ENCODE peak calls at places on chromosomes 4 and X, in four cellular contexts. One of them, this sample, is unnamed.

GRCh38 chr4:41535911-41536361 is 2.0 kb upstream of the LIMCH1 start:
- DNase-seq in HL-60: no peak
- DNase-seq in K562: no peak
- DNase-seq in GM12878: no peak
- DNase-seq in this sample: no peak

GRCh38 chr4:70365479-70365878 is 4.9 kb downstream of the SMR3A start:
- DNase-seq in HL-60: no peak
- DNase-seq in K562: no peak
- DNase-seq in GM12878: no peak
- DNase-seq in this sample: no peak

GRCh38 chr4:19402666-19403065 is 849.0 kb upstream of the SLIT2 start:
- DNase-seq in HL-60: no peak
- DNase-seq in K562: no peak
- DNase-seq in GM12878: no peak
- DNase-seq in this sample: no peak

GRCh38 chr4:5052424-5052702 is 1.1 kb downstream of the STK32B start:
- DNase-seq in HL-60: no peak
- DNase-seq in K562: no peak
- DNase-seq in GM12878: no peak
- DNase-seq in this sample: no peak

GRCh38 chr4:168618577-168619265 is 121.9 kb downstream of the PALLD start:
- DNase-seq in HL-60: no peak
- DNase-seq in K562: no peak
- DNase-seq in GM12878: no peak
- DNase-seq in this sample: no peak

GRCh38 chr4:63505714-63506460 is 903.4 kb downstream of the TECRL start:
- DNase-seq in HL-60: no peak
- DNase-seq in K562: no peak
- DNase-seq in GM12878: no peak
- DNase-seq in this sample: no peak

GRCh38 chrX:107025538-107025937 is 25.5 kb upstream of the MORC4 start:
- DNase-seq in HL-60: no peak
- DNase-seq in K562: peak
- DNase-seq in GM12878: no peak
- DNase-seq in this sample: no peak

GRCh38 chrX:9465380-9466114 is 689 bp downstream of the TBL1X start:
- DNase-seq in HL-60: no peak
- DNase-seq in K562: peak
- DNase-seq in GM12878: no peak
- DNase-seq in this sample: peak

GRCh38 chr4:169417629-169418282 is 147.0 kb upstream of the SH3RF1 start:
- DNase-seq in HL-60: no peak
- DNase-seq in K562: no peak
- DNase-seq in GM12878: no peak
- DNase-seq in this sample: no peak

GRCh38 chr4:186878203-186878800 is 154.6 kb upstream of the FAT1 start:
- DNase-seq in HL-60: no peak
- DNase-seq in K562: no peak
- DNase-seq in GM12878: no peak
- DNase-seq in this sample: no peak

GRCh38 chr4:168600796-168601583 is 104.1 kb downstream of the PALLD start:
- DNase-seq in HL-60: no peak
- DNase-seq in K562: no peak
- DNase-seq in GM12878: no peak
- DNase-seq in this sample: no peak

GRCh38 chr4:8560265-8561047 is 19.7 kb upstream of the GPR78 start:
- DNase-seq in HL-60: no peak
- DNase-seq in K562: no peak
- DNase-seq in GM12878: no peak
- DNase-seq in this sample: no peak

GRCh38 chr4:6633091-6633906 is 7.2 kb upstream of the MRFAP1 start:
- DNase-seq in HL-60: peak
- DNase-seq in K562: no peak
- DNase-seq in GM12878: no peak
- DNase-seq in this sample: no peak

GRCh38 chr4:7854697-7855370 is 84.8 kb downstream of the AFAP1 start:
- DNase-seq in HL-60: no peak
- DNase-seq in K562: no peak
- DNase-seq in GM12878: peak
- DNase-seq in this sample: no peak

GRCh38 chr4:33737721-33738120 is 2506.6 kb downstream of the ARAP2 start:
- DNase-seq in HL-60: no peak
- DNase-seq in K562: no peak
- DNase-seq in GM12878: no peak
- DNase-seq in this sample: no peak

GRCh38 chrX:39550795-39551361 is 546.9 kb downstream of the BCOR start:
- DNase-seq in HL-60: no peak
- DNase-seq in K562: peak
- DNase-seq in GM12878: no peak
- DNase-seq in this sample: no peak

GRCh38 chrX:141669689-141670088 is 28.9 kb downstream of the SPANXD start:
- DNase-seq in HL-60: no peak
- DNase-seq in K562: no peak
- DNase-seq in GM12878: no peak
- DNase-seq in this sample: no peak

GRCh38 chrX:136847874-136848273 is 32.7 kb downstream of the RBMX start:
- DNase-seq in HL-60: no peak
- DNase-seq in K562: no peak
- DNase-seq in GM12878: no peak
- DNase-seq in this sample: no peak

GRCh38 chr4:97691111-97691605 is 452.1 kb downstream of the STPG2 start:
- DNase-seq in HL-60: no peak
- DNase-seq in K562: no peak
- DNase-seq in GM12878: no peak
- DNase-seq in this sample: no peak

GRCh38 chr4:1279253-1279652 is 10.4 kb upstream of the MAEA start:
- DNase-seq in HL-60: no peak
- DNase-seq in K562: no peak
- DNase-seq in GM12878: no peak
- DNase-seq in this sample: no peak

GRCh38 chrX:77743720-77744119 is 42.3 kb downstream of the ATRX start:
- DNase-seq in HL-60: no peak
- DNase-seq in K562: no peak
- DNase-seq in GM12878: no peak
- DNase-seq in this sample: no peak

GRCh38 chr4:143352720-143353119 is 16.0 kb downstream of the GAB1 start:
- DNase-seq in HL-60: no peak
- DNase-seq in K562: no peak
- DNase-seq in GM12878: no peak
- DNase-seq in this sample: no peak

GRCh38 chr4:142954415-142954814 is 108.3 kb upstream of the INPP4B start:
- DNase-seq in HL-60: no peak
- DNase-seq in K562: no peak
- DNase-seq in GM12878: no peak
- DNase-seq in this sample: no peak

GRCh38 chrX:34810364-34810763 is 132.2 kb upstream of the FAM47B start:
- DNase-seq in HL-60: no peak
- DNase-seq in K562: no peak
- DNase-seq in GM12878: no peak
- DNase-seq in this sample: no peak

GRCh38 chr4:24405926-24406325 is 178.4 kb downstream of the DHX15 start:
- DNase-seq in HL-60: no peak
- DNase-seq in K562: no peak
- DNase-seq in GM12878: no peak
- DNase-seq in this sample: no peak

GRCh38 chrX:138875472-138875871 is 164.0 kb upstream of the FGF13 start:
- DNase-seq in HL-60: no peak
- DNase-seq in K562: no peak
- DNase-seq in GM12878: no peak
- DNase-seq in this sample: no peak

GRCh38 chr4:1728061-1728980 is 7.0 kb downstream of the TACC3 start:
- DNase-seq in HL-60: no peak
- DNase-seq in K562: no peak
- DNase-seq in GM12878: no peak
- DNase-seq in this sample: no peak

GRCh38 chr4:110510955-110511544 is 35.1 kb downstream of the ENPEP start:
- DNase-seq in HL-60: no peak
- DNase-seq in K562: peak
- DNase-seq in GM12878: no peak
- DNase-seq in this sample: no peak

GRCh38 chr4:60500860-60501259 is 699.3 kb upstream of the ADGRL3 start:
- DNase-seq in HL-60: no peak
- DNase-seq in K562: no peak
- DNase-seq in GM12878: no peak
- DNase-seq in this sample: no peak

GRCh38 chr4:8439914-8440490 is 521 bp downstream of the ACOX3 start:
- DNase-seq in HL-60: peak
- DNase-seq in K562: no peak
- DNase-seq in GM12878: no peak
- DNase-seq in this sample: no peak

GRCh38 chr4:23932935-23933334 is 43.1 kb upstream of the PPARGC1A start:
- DNase-seq in HL-60: no peak
- DNase-seq in K562: no peak
- DNase-seq in GM12878: no peak
- DNase-seq in this sample: no peak

GRCh38 chr4:70930530-70931256 is 28.5 kb downstream of the MOB1B start:
- DNase-seq in HL-60: no peak
- DNase-seq in K562: no peak
- DNase-seq in GM12878: no peak
- DNase-seq in this sample: no peak

GRCh38 chrX:84219551-84219950 is 31.6 kb upstream of the RPS6KA6 start:
- DNase-seq in HL-60: no peak
- DNase-seq in K562: no peak
- DNase-seq in GM12878: no peak
- DNase-seq in this sample: no peak

GRCh38 chr4:55635282-55635681 is 816 bp downstream of the NMU start:
- DNase-seq in HL-60: no peak
- DNase-seq in K562: peak
- DNase-seq in GM12878: no peak
- DNase-seq in this sample: no peak

DNA sequence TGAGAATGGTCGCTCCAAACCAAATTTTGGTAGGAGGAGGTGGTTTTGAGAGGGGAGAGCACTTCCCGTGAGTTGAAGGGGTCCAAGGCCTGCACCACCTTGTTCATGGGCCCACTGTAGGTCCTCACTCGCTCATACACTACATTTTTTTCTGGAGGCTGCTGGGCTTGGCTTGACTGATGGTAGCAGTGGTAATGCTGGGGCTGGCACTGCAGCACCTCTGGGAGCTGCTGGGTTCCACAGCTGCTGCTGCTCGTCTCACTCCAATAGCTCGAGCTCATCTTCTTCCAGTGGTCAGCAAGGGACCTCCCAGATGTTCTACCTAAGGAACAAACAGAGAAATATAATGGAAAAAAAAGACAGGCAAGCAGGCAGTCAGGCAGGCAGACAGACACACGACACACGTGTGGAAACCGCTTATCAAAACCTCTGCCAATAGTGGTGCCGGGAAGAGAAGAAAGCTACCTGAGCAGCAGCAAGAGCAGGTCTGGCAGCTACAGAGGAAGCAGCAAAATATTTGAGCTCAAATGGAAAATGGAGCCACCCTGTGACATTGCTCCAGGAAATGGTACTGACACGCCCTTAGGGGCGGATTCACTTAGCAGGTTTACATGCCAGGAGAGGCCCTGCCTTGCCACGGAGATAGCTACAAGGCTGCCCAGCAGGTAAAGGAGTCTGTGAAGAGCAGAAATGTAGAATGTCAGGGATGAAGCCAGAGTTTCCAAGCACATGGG is at the start of gene POF1B:
- DNase-seq in HL-60: no peak
- DNase-seq in K562: no peak
- DNase-seq in GM12878: peak
- DNase-seq in this sample: no peak
- TF ChIP-seq POLR2AphosphoS5 in HL-60: no peak
- TF ChIP-seq POLR2AphosphoS5 in K562: no peak
- TF ChIP-seq POLR2AphosphoS5 in GM12878: peak
- TF ChIP-seq POLR2AphosphoS5 in this sample: no peak

GRCh38 chr4:176259330-176260090 is 9.5 kb downstream of the ASB5 start:
- DNase-seq in HL-60: no peak
- DNase-seq in K562: no peak
- DNase-seq in GM12878: no peak
- DNase-seq in this sample: no peak
- TF ChIP-seq SPI1 in HL-60: no peak
- TF ChIP-seq SPI1 in K562: no peak
- TF ChIP-seq SPI1 in GM12878: no peak
- TF ChIP-seq SPI1 in this sample: no peak

GRCh38 chrX:42096262-42096939 is 173.0 kb upstream of the CASK start:
- DNase-seq in HL-60: no peak
- DNase-seq in K562: no peak
- DNase-seq in GM12878: no peak
- DNase-seq in this sample: no peak
- TF ChIP-seq POLR2AphosphoS5 in HL-60: no peak
- TF ChIP-seq POLR2AphosphoS5 in K562: no peak
- TF ChIP-seq POLR2AphosphoS5 in GM12878: no peak
- TF ChIP-seq POLR2AphosphoS5 in this sample: no peak

GRCh38 chr4:75494563-75494962 is 19.6 kb downstream of the RCHY1 start:
- DNase-seq in HL-60: no peak
- DNase-seq in K562: no peak
- DNase-seq in GM12878: no peak
- DNase-seq in this sample: no peak
- TF ChIP-seq SPI1 in HL-60: no peak
- TF ChIP-seq SPI1 in K562: no peak
- TF ChIP-seq SPI1 in GM12878: no peak
- TF ChIP-seq SPI1 in this sample: no peak

GRCh38 chrX:119467842-119468185 is 430 bp upstream of the SLC25A5 start:
- DNase-seq in HL-60: no peak
- DNase-seq in K562: no peak
- DNase-seq in GM12878: no peak
- DNase-seq in this sample: no peak

GRCh38 chrX:119468186-119468929 is at the start of gene SLC25A5:
- DNase-seq in HL-60: peak
- DNase-seq in K562: peak
- DNase-seq in GM12878: peak
- DNase-seq in this sample: peak

GRCh38 chrX:119467433-119467832 is 811 bp upstream of the SLC25A5 start:
- DNase-seq in HL-60: no peak
- DNase-seq in K562: no peak
- DNase-seq in GM12878: no peak
- DNase-seq in this sample: no peak

GRCh38 chrX:119466970-119467369 is 1.3 kb upstream of the SLC25A5 start:
- DNase-seq in HL-60: no peak
- DNase-seq in K562: no peak
- DNase-seq in GM12878: no peak
- DNase-seq in this sample: no peak

DNA sequence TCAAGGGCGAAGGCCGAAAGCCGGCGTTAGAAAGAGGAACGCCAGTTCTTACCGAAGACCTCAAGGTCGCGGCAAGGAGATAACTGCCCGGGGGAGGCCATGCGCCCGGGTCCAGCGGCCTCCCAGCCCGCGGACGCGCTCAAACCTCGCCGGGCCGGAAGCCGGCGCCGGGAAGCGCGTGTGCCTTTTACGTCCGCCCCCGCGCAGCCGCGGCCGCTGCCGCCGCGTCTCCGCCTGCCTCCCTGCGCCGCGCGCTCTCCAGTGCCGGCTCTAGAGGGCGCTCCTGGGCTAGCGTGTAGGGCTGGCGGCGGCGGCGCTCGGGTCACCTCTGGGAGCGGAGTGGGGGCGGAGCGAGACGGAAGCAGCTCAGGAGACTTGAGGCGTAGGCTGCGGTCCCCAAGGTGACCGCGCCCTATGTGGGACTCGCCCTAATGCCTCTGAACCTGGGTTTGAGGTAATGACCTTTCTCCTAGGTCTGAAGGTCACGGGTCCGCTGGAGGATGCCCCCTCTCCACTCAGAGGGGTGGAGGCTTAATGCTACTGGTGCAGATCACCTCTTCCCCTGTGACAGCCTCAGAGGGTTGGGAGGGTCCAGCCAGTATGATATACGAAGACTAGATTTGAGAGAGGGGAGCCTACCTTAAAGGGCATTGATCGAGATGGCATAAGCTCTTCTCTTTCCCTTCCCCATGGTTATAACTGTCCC is 839 bp downstream of the SLC25A5 start:
- DNase-seq in HL-60: peak
- DNase-seq in K562: peak
- DNase-seq in GM12878: peak
- DNase-seq in this sample: peak
- TF ChIP-seq POLR2AphosphoS5 in HL-60: no peak
- TF ChIP-seq POLR2AphosphoS5 in K562: no peak
- TF ChIP-seq POLR2AphosphoS5 in GM12878: peak
- TF ChIP-seq POLR2AphosphoS5 in this sample: peak